ENCODE peak calls at places on chromosome 13, in eight cellular contexts. One of them, this sample, is unnamed. For H3K36me3, the result is how much of the 10 kb centered on the place peaks cover.

GRCh38 chr13:45333973-45334922 is 6.7 kb downstream of the TPT1 start:
- DNase-seq in neuronal stem cell: no peak
- DNase-seq in CD8-positive, alpha-beta T cell: no peak
- DNase-seq in heart right ventricle: no peak
- DNase-seq in colonic mucosa: no peak
- DNase-seq in GM23248: peak
- DNase-seq in neural progenitor cell: no peak
- DNase-seq in brain microvascular endothelial cell: peak
- DNase-seq in this sample: no peak

GRCh38 chr13:59356607-59357006 is 807.1 kb downstream of the DIAPH3 start:
- DNase-seq in neuronal stem cell: no peak
- DNase-seq in CD8-positive, alpha-beta T cell: no peak
- DNase-seq in heart right ventricle: peak
- DNase-seq in colonic mucosa: no peak
- DNase-seq in GM23248: peak
- DNase-seq in neural progenitor cell: no peak
- DNase-seq in brain microvascular endothelial cell: peak
- DNase-seq in this sample: no peak

GRCh38 chr13:113453962-113454361 is 674 bp upstream of the ADPRHL1 start:
- DNase-seq in neuronal stem cell: no peak
- DNase-seq in CD8-positive, alpha-beta T cell: no peak
- DNase-seq in heart right ventricle: no peak
- DNase-seq in colonic mucosa: no peak
- DNase-seq in GM23248: peak
- DNase-seq in neural progenitor cell: no peak
- DNase-seq in brain microvascular endothelial cell: no peak
- DNase-seq in this sample: no peak

GRCh38 chr13:113135281-113135760 is 12.7 kb downstream of the F10 start:
- DNase-seq in neuronal stem cell: no peak
- DNase-seq in CD8-positive, alpha-beta T cell: no peak
- DNase-seq in heart right ventricle: no peak
- DNase-seq in colonic mucosa: no peak
- DNase-seq in GM23248: no peak
- DNase-seq in neural progenitor cell: no peak
- DNase-seq in brain microvascular endothelial cell: no peak
- DNase-seq in this sample: no peak

GRCh38 chr13:44744880-44745633 is 168.9 kb upstream of the TSC22D1 start:
- DNase-seq in neuronal stem cell: no peak
- DNase-seq in CD8-positive, alpha-beta T cell: no peak
- DNase-seq in heart right ventricle: no peak
- DNase-seq in colonic mucosa: no peak
- DNase-seq in GM23248: no peak
- DNase-seq in neural progenitor cell: no peak
- DNase-seq in brain microvascular endothelial cell: no peak
- DNase-seq in this sample: no peak

GRCh38 chr13:106373304-106373988 is 162.0 kb downstream of the EFNB2 start:
- DNase-seq in neuronal stem cell: no peak
- DNase-seq in CD8-positive, alpha-beta T cell: no peak
- DNase-seq in heart right ventricle: no peak
- DNase-seq in colonic mucosa: no peak
- DNase-seq in GM23248: no peak
- DNase-seq in neural progenitor cell: no peak
- DNase-seq in brain microvascular endothelial cell: no peak
- DNase-seq in this sample: no peak

GRCh38 chr13:72104656-72105180 is 237.7 kb upstream of the DACH1 start:
- DNase-seq in neuronal stem cell: no peak
- DNase-seq in CD8-positive, alpha-beta T cell: no peak
- DNase-seq in heart right ventricle: no peak
- DNase-seq in colonic mucosa: no peak
- DNase-seq in GM23248: no peak
- DNase-seq in neural progenitor cell: no peak
- DNase-seq in brain microvascular endothelial cell: peak
- DNase-seq in this sample: no peak

GRCh38 chr13:24038846-24039330 is 121.6 kb upstream of the SPATA13 start:
- DNase-seq in neuronal stem cell: no peak
- DNase-seq in CD8-positive, alpha-beta T cell: no peak
- DNase-seq in heart right ventricle: no peak
- DNase-seq in colonic mucosa: no peak
- DNase-seq in GM23248: peak
- DNase-seq in neural progenitor cell: no peak
- DNase-seq in brain microvascular endothelial cell: no peak
- DNase-seq in this sample: no peak

GRCh38 chr13:113653264-113654174 is 4.5 kb downstream of the ATP4B start:
- DNase-seq in neuronal stem cell: no peak
- DNase-seq in CD8-positive, alpha-beta T cell: no peak
- DNase-seq in heart right ventricle: no peak
- DNase-seq in colonic mucosa: no peak
- DNase-seq in GM23248: no peak
- DNase-seq in neural progenitor cell: no peak
- DNase-seq in brain microvascular endothelial cell: no peak
- DNase-seq in this sample: no peak

GRCh38 chr13:40540707-40541044 is 125.8 kb downstream of the FOXO1 start:
- DNase-seq in neuronal stem cell: no peak
- DNase-seq in CD8-positive, alpha-beta T cell: no peak
- DNase-seq in heart right ventricle: no peak
- DNase-seq in colonic mucosa: no peak
- DNase-seq in GM23248: no peak
- DNase-seq in neural progenitor cell: no peak
- DNase-seq in brain microvascular endothelial cell: no peak
- DNase-seq in this sample: no peak

GRCh38 chr13:59447846-59448620 is 715.7 kb downstream of the DIAPH3 start:
- DNase-seq in neuronal stem cell: peak
- DNase-seq in CD8-positive, alpha-beta T cell: no peak
- DNase-seq in heart right ventricle: no peak
- DNase-seq in colonic mucosa: no peak
- DNase-seq in GM23248: peak
- DNase-seq in neural progenitor cell: peak
- DNase-seq in brain microvascular endothelial cell: peak
- DNase-seq in this sample: peak

GRCh38 chr13:34577051-34577450 is 365.0 kb upstream of the NBEA start:
- DNase-seq in neuronal stem cell: no peak
- DNase-seq in CD8-positive, alpha-beta T cell: no peak
- DNase-seq in heart right ventricle: no peak
- DNase-seq in colonic mucosa: no peak
- DNase-seq in GM23248: peak
- DNase-seq in neural progenitor cell: no peak
- DNase-seq in brain microvascular endothelial cell: peak
- DNase-seq in this sample: no peak

GRCh38 chr13:109126973-109127615 is 497.7 kb downstream of the MYO16 start:
- DNase-seq in neuronal stem cell: peak
- DNase-seq in CD8-positive, alpha-beta T cell: no peak
- DNase-seq in heart right ventricle: no peak
- DNase-seq in colonic mucosa: no peak
- DNase-seq in GM23248: no peak
- DNase-seq in neural progenitor cell: peak
- DNase-seq in brain microvascular endothelial cell: no peak
- DNase-seq in this sample: no peak

GRCh38 chr13:30905932-30906383 is at the start of gene MEDAG:
- DNase-seq in neuronal stem cell: no peak
- DNase-seq in CD8-positive, alpha-beta T cell: no peak
- DNase-seq in heart right ventricle: peak
- DNase-seq in colonic mucosa: peak
- DNase-seq in GM23248: peak
- DNase-seq in neural progenitor cell: no peak
- DNase-seq in brain microvascular endothelial cell: peak
- DNase-seq in this sample: no peak
- H3K4me3 ChIP-seq in neuronal stem cell: no peak
- H3K4me3 ChIP-seq in CD8-positive, alpha-beta T cell: no peak
- H3K4me3 ChIP-seq in heart right ventricle: peak
- H3K4me3 ChIP-seq in colonic mucosa: peak
- H3K4me3 ChIP-seq in GM23248: peak
- H3K4me3 ChIP-seq in neural progenitor cell: no peak
- H3K4me3 ChIP-seq in brain microvascular endothelial cell: peak
- H3K4me3 ChIP-seq in this sample: peak

GRCh38 chr13:51803018-51803417 is 945 bp downstream of the DHRS12 start:
- DNase-seq in neuronal stem cell: no peak
- DNase-seq in CD8-positive, alpha-beta T cell: no peak
- DNase-seq in heart right ventricle: no peak
- DNase-seq in colonic mucosa: peak
- DNase-seq in GM23248: peak
- DNase-seq in neural progenitor cell: peak
- DNase-seq in brain microvascular endothelial cell: no peak
- DNase-seq in this sample: no peak
- H3K27ac ChIP-seq in neuronal stem cell: no peak
- H3K27ac ChIP-seq in CD8-positive, alpha-beta T cell: peak
- H3K27ac ChIP-seq in heart right ventricle: peak
- H3K27ac ChIP-seq in colonic mucosa: peak
- H3K27ac ChIP-seq in GM23248: peak
- H3K27ac ChIP-seq in neural progenitor cell: no peak
- H3K27ac ChIP-seq in brain microvascular endothelial cell: no peak
- H3K27ac ChIP-seq in this sample: no peak

GRCh38 chr13:31150315-31150985 is 11.3 kb downstream of the HSPH1 start:
- DNase-seq in neuronal stem cell: no peak
- DNase-seq in CD8-positive, alpha-beta T cell: no peak
- DNase-seq in heart right ventricle: no peak
- DNase-seq in colonic mucosa: no peak
- DNase-seq in GM23248: no peak
- DNase-seq in neural progenitor cell: no peak
- DNase-seq in brain microvascular endothelial cell: no peak
- DNase-seq in this sample: no peak
- H3K36me3 ChIP-seq in neuronal stem cell: under half
- H3K36me3 ChIP-seq in CD8-positive, alpha-beta T cell: half or more
- H3K36me3 ChIP-seq in heart right ventricle: half or more
- H3K36me3 ChIP-seq in colonic mucosa: under half
- H3K36me3 ChIP-seq in GM23248: half or more
- H3K36me3 ChIP-seq in neural progenitor cell: half or more
- H3K36me3 ChIP-seq in brain microvascular endothelial cell: half or more
- H3K36me3 ChIP-seq in this sample: under half

GRCh38 chr13:28493740-28494536 is 990 bp downstream of the FLT1 start:
- DNase-seq in neuronal stem cell: peak
- DNase-seq in CD8-positive, alpha-beta T cell: no peak
- DNase-seq in heart right ventricle: peak
- DNase-seq in colonic mucosa: no peak
- DNase-seq in GM23248: peak
- DNase-seq in neural progenitor cell: peak
- DNase-seq in brain microvascular endothelial cell: no peak
- DNase-seq in this sample: no peak

GRCh38 chr13:28494861-28495585 is at the start of gene FLT1:
- DNase-seq in neuronal stem cell: peak
- DNase-seq in CD8-positive, alpha-beta T cell: no peak
- DNase-seq in heart right ventricle: peak
- DNase-seq in colonic mucosa: peak
- DNase-seq in GM23248: peak
- DNase-seq in neural progenitor cell: peak
- DNase-seq in brain microvascular endothelial cell: no peak
- DNase-seq in this sample: no peak

GRCh38 chr13:28494537-28494860 is 429 bp downstream of the FLT1 start:
- DNase-seq in neuronal stem cell: peak
- DNase-seq in CD8-positive, alpha-beta T cell: no peak
- DNase-seq in heart right ventricle: no peak
- DNase-seq in colonic mucosa: no peak
- DNase-seq in GM23248: peak
- DNase-seq in neural progenitor cell: peak
- DNase-seq in brain microvascular endothelial cell: no peak
- DNase-seq in this sample: no peak

GRCh38 chr13:28497143-28497876 is 2.4 kb upstream of the FLT1 start:
- DNase-seq in neuronal stem cell: no peak
- DNase-seq in CD8-positive, alpha-beta T cell: no peak
- DNase-seq in heart right ventricle: no peak
- DNase-seq in colonic mucosa: no peak
- DNase-seq in GM23248: no peak
- DNase-seq in neural progenitor cell: no peak
- DNase-seq in brain microvascular endothelial cell: no peak
- DNase-seq in this sample: no peak

GRCh38 chr13:28495586-28496564 is 947 bp upstream of the FLT1 start:
- DNase-seq in neuronal stem cell: no peak
- DNase-seq in CD8-positive, alpha-beta T cell: no peak
- DNase-seq in heart right ventricle: no peak
- DNase-seq in colonic mucosa: no peak
- DNase-seq in GM23248: peak
- DNase-seq in neural progenitor cell: no peak
- DNase-seq in brain microvascular endothelial cell: no peak
- DNase-seq in this sample: no peak
- H3K4me3 ChIP-seq in neuronal stem cell: no peak
- H3K4me3 ChIP-seq in CD8-positive, alpha-beta T cell: peak
- H3K4me3 ChIP-seq in heart right ventricle: peak
- H3K4me3 ChIP-seq in colonic mucosa: peak
- H3K4me3 ChIP-seq in GM23248: peak
- H3K4me3 ChIP-seq in neural progenitor cell: peak
- H3K4me3 ChIP-seq in brain microvascular endothelial cell: peak
- H3K4me3 ChIP-seq in this sample: peak

GRCh38 chr13:63050287-63050686 is 1634.6 kb upstream of the PCDH20 start:
- DNase-seq in neuronal stem cell: no peak
- DNase-seq in CD8-positive, alpha-beta T cell: no peak
- DNase-seq in heart right ventricle: no peak
- DNase-seq in colonic mucosa: no peak
- DNase-seq in GM23248: no peak
- DNase-seq in neural progenitor cell: no peak
- DNase-seq in brain microvascular endothelial cell: no peak
- DNase-seq in this sample: no peak

GRCh38 chr13:63044617-63045016 is 1629.0 kb upstream of the PCDH20 start:
- DNase-seq in neuronal stem cell: no peak
- DNase-seq in CD8-positive, alpha-beta T cell: no peak
- DNase-seq in heart right ventricle: no peak
- DNase-seq in colonic mucosa: no peak
- DNase-seq in GM23248: no peak
- DNase-seq in neural progenitor cell: peak
- DNase-seq in brain microvascular endothelial cell: no peak
- DNase-seq in this sample: no peak

GRCh38 chr13:63048648-63049047 is 1633.0 kb upstream of the PCDH20 start:
- DNase-seq in neuronal stem cell: no peak
- DNase-seq in CD8-positive, alpha-beta T cell: no peak
- DNase-seq in heart right ventricle: no peak
- DNase-seq in colonic mucosa: no peak
- DNase-seq in GM23248: no peak
- DNase-seq in neural progenitor cell: no peak
- DNase-seq in brain microvascular endothelial cell: no peak
- DNase-seq in this sample: no peak
- H3K27ac ChIP-seq in neuronal stem cell: no peak
- H3K27ac ChIP-seq in CD8-positive, alpha-beta T cell: no peak
- H3K27ac ChIP-seq in heart right ventricle: no peak
- H3K27ac ChIP-seq in colonic mucosa: no peak
- H3K27ac ChIP-seq in GM23248: no peak
- H3K27ac ChIP-seq in neural progenitor cell: no peak
- H3K27ac ChIP-seq in brain microvascular endothelial cell: no peak
- H3K27ac ChIP-seq in this sample: no peak

GRCh38 chr13:33340631-33341030 is 55.1 kb upstream of the STARD13 start:
- DNase-seq in neuronal stem cell: no peak
- DNase-seq in CD8-positive, alpha-beta T cell: no peak
- DNase-seq in heart right ventricle: no peak
- DNase-seq in colonic mucosa: no peak
- DNase-seq in GM23248: peak
- DNase-seq in neural progenitor cell: no peak
- DNase-seq in brain microvascular endothelial cell: no peak
- DNase-seq in this sample: no peak
- H3K36me3 ChIP-seq in neuronal stem cell: under half
- H3K36me3 ChIP-seq in CD8-positive, alpha-beta T cell: under half
- H3K36me3 ChIP-seq in heart right ventricle: under half
- H3K36me3 ChIP-seq in colonic mucosa: under half
- H3K36me3 ChIP-seq in GM23248: under half
- H3K36me3 ChIP-seq in neural progenitor cell: under half
- H3K36me3 ChIP-seq in brain microvascular endothelial cell: under half
- H3K36me3 ChIP-seq in this sample: under half

DNA sequence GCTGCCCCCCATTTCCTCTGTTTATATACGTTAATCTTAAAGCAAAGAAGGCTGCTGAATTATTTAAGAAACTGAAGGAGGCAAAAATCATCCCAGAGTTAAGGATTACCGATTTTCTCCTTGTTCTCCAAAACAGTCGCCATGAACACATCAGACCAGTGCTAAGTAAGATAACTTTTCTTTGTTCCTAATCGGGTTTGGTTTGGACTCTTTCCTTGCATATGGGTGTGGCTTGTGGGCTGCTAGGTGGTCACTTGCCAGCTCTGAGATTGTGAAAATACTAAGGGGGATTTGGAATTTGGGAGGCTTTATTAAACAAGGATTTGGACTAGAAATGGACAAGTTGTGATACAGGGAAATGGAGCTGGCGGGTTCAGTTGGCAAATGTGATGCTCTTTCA is 212.1 kb downstream of the OXGR1 start:
- DNase-seq in neuronal stem cell: no peak
- DNase-seq in CD8-positive, alpha-beta T cell: no peak
- DNase-seq in heart right ventricle: no peak
- DNase-seq in colonic mucosa: no peak
- DNase-seq in GM23248: no peak
- DNase-seq in neural progenitor cell: no peak
- DNase-seq in brain microvascular endothelial cell: no peak
- DNase-seq in this sample: no peak
- H3K4me3 ChIP-seq in neuronal stem cell: no peak
- H3K4me3 ChIP-seq in CD8-positive, alpha-beta T cell: no peak
- H3K4me3 ChIP-seq in heart right ventricle: no peak
- H3K4me3 ChIP-seq in colonic mucosa: no peak
- H3K4me3 ChIP-seq in GM23248: no peak
- H3K4me3 ChIP-seq in neural progenitor cell: no peak
- H3K4me3 ChIP-seq in brain microvascular endothelial cell: no peak
- H3K4me3 ChIP-seq in this sample: no peak